ENCODE peak calls at places on chromosomes 1 and 21, in five cellular contexts. U, R, Y, L and E are unnamed samples.

GRCh38 chr1:159798893-159799292 is 3.3 kb upstream of the FCRL6 start:
- DNase-seq in U (peak), R (peak), Y (peak), L (peak), E (no peak)

GRCh38 chr21:41359289-41359688 is 2.5 kb upstream of the MX2 start:
- DNase-seq in U (no peak), L (no peak), Y (peak), R (no peak), E (no peak)

GRCh38 chr1:109971559-109971958 is 13.0 kb upstream of the AHCYL1 start:
- DNase-seq in L (no peak), R (no peak), U (no peak), Y (no peak), E (no peak)

GRCh38 chr1:6582370-6582769 is 2.6 kb downstream of the ZBTB48 start:
- DNase-seq in R (no peak), L (no peak), U (peak), Y (no peak), E (no peak)

GRCh38 chr1:239785576-239785975 is 306.1 kb upstream of the FMN2 start:
- DNase-seq in L (no peak), Y (no peak), U (no peak), R (no peak), E (no peak)

GRCh38 chr1:183653876-183654451 is 848 bp upstream of the APOBEC4 start:
- DNase-seq in L (no peak), U (no peak), R (no peak), Y (no peak), E (no peak)

GRCh38 chr1:92091625-92092024 is 11.5 kb downstream of the BTBD8 start:
- DNase-seq in Y (no peak), U (no peak), L (no peak), R (no peak), E (no peak)

GRCh38 chr1:234750922-234751595 is 141.1 kb upstream of the IRF2BP2 start:
- DNase-seq in Y (no peak), L (no peak), U (peak), R (no peak), E (no peak)

GRCh38 chr1:154784924-154785531 is 85.1 kb downstream of the KCNN3 start:
- DNase-seq in L (no peak), R (no peak), U (peak), Y (no peak), E (no peak)

GRCh38 chr1:5751833-5752714 is 240.2 kb downstream of the NPHP4 start:
- DNase-seq in R (peak), L (no peak), U (no peak), Y (no peak), E (peak)

GRCh38 chr1:25694591-25695007 is 78.0 kb downstream of the MAN1C1 start:
- DNase-seq in R (no peak), Y (peak), L (no peak), U (no peak), E (no peak)
- TF ChIP-seq CTCF in R (no peak), Y (peak), L (no peak), U (no peak), E (no peak)

GRCh38 chr1:205832326-205832751 is 17.6 kb downstream of the PM20D1 start:
- DNase-seq in R (no peak), L (no peak), Y (no peak), U (no peak), E (no peak)

GRCh38 chr1:205826975-205827374 is 14.0 kb upstream of the SLC41A1 start:
- DNase-seq in U (no peak), L (no peak), Y (no peak), R (no peak), E (no peak)

GRCh38 chr1:205824180-205824579 is 11.2 kb upstream of the SLC41A1 start:
- DNase-seq in Y (no peak), L (no peak), R (no peak), U (no peak), E (no peak)

GRCh38 chr1:205826407-205826806 is 13.4 kb upstream of the SLC41A1 start:
- DNase-seq in U (no peak), L (no peak), Y (no peak), R (peak), E (no peak)

DNA sequence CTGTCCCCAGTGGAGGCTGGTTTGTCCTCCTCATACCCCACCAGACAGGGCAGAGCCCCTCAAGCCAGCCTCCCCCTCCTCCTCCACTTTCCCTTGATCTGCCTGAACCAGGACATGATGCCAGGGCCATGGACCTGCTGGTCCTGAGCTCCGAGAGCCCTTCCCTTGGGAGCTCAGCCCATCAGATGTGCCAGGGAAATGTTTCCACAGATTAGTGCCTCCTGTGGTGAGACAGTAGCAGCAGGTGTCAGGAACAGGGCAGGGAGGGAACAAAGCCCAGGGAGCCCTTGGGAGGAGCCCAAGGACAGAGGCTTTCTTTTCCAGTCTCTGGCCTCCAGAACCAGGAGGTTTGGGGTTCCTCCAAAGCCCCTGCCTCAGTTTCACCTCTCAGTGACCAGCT is 14.6 kb upstream of the SLC41A1 start:
- DNase-seq in R (no peak), L (no peak), Y (no peak), U (peak), E (no peak)
- TF ChIP-seq CTCF in R (no peak), L (no peak), Y (no peak), U (no peak), E (no peak)

GRCh38 chr1:119865607-119866006 is 30.7 kb downstream of the ADAM30 start:
- DNase-seq in R (no peak), Y (no peak), L (no peak), U (no peak), E (no peak)
- TF ChIP-seq CTCF in R (no peak), Y (no peak), L (no peak), U (no peak), E (no peak)

GRCh38 chr1:230798491-230798890 is 51.3 kb downstream of the CAPN9 start:
- DNase-seq in R (no peak), U (no peak), L (no peak), Y (no peak), E (no peak)

GRCh38 chr1:230796626-230797025 is 49.4 kb downstream of the CAPN9 start:
- DNase-seq in U (no peak), L (no peak), R (no peak), Y (no peak), E (no peak)

GRCh38 chr1:230798187-230798484 is 50.9 kb downstream of the CAPN9 start:
- DNase-seq in L (no peak), R (no peak), U (no peak), Y (no peak), E (no peak)

GRCh38 chr1:230794871-230795645 is 47.9 kb downstream of the CAPN9 start:
- DNase-seq in Y (no peak), L (no peak), U (no peak), R (no peak), E (no peak)

GRCh38 chr1:230797376-230798186 is 50.4 kb downstream of the CAPN9 start:
- DNase-seq in L (peak), U (peak), R (peak), Y (peak), E (no peak)
- TF ChIP-seq CTCF in L (peak), U (no peak), R (peak), Y (peak), E (peak)

GRCh38 chr1:65267291-65268087 is 41.9 kb upstream of the DNAJC6 start:
- DNase-seq in Y (no peak), L (no peak), R (no peak), U (no peak), E (no peak)

GRCh38 chr1:65264197-65264929 is 45.0 kb upstream of the DNAJC6 start:
- DNase-seq in L (peak), R (peak), U (no peak), Y (peak), E (no peak)

GRCh38 chr1:65263286-65263685 is 46.1 kb upstream of the DNAJC6 start:
- DNase-seq in U (no peak), Y (no peak), L (no peak), R (no peak), E (no peak)

GRCh38 chr1:65266501-65266900 is 42.8 kb upstream of the DNAJC6 start:
- DNase-seq in L (no peak), U (no peak), R (no peak), Y (no peak), E (no peak)

DNA sequence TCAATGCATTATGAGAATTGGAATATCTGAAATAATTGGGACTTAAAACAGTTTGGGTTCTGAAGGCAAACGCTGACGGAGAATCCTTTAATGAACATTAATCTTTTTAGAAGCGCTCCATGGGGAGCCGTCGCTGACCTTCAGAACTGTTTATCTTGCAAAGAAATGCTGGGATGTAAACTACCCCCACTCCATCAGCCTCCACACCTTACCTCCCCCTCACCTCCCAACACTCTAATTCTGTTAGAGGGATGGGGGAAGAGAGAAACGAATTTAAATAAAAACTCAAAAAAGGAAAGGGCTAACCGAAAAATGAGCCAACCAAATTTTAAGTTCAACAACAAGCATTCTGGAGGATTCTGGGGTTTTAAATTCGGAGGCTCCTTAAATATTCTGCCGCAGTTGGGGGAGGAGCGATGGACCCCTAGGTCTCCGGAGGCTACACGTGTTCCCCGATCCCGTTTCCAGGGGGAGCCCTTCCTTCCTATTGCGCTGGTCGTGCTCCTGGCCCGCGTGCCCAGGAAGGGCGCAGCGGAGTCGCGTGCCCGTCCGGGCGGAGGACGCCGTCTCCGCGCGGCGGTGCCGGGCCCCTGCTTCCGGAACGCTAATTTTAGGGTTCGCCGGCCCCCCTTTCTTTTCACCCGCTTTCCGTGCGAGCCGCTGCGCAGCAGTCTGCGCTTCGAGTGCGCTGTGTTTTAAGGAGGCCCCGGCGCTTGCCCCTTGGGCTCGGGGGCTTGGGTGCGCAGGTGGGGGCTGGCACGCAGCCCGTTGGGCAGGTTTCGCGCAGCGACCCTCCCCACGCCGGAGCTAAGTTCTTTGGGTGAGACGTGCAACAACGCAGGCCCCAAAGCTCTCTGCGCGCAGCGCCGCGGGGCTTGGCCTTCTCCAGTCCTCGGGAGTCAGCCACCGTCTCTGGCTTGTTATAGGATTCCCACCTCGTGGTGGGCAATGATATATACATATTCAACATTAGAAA is 43.8 kb upstream of the DNAJC6 start:
- DNase-seq in Y (peak), L (peak), R (peak), U (peak), E (no peak)
- TF ChIP-seq CTCF in Y (peak), L (peak), R (peak), U (no peak), E (peak)

GRCh38 chr1:176466514-176466913 is 3.5 kb downstream of the PAPPA2 start:
- DNase-seq in Y (peak), R (peak), L (no peak), U (no peak), E (no peak)
- TF ChIP-seq CTCF in Y (peak), R (no peak), L (peak), U (no peak), E (no peak)

DNA sequence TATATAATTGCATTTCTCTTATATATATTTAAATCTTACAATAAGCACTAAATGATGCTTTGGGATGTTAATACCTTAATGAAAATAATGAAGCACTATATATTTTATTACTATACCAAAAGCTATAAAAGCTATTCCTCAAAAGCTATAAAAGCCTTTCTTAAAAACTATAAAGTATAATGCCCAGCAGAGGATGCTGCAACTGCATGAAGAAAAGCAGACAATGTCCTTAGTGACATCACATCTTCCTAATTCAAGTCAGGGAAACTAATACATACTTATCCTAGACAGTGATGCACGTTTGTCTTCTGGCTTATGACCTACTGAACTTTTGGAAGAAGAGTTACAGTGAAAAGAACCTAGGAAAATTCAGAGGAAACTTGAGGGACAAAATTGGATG is 13.6 kb upstream of the C1orf185 start:
- DNase-seq in Y (no peak), R (no peak), U (no peak), L (no peak), E (no peak)
- TF ChIP-seq CTCF in Y (no peak), R (peak), U (no peak), L (no peak), E (no peak)

GRCh38 chr1:47678464-47678980 is 240.7 kb downstream of the FOXD2 start:
- DNase-seq in Y (peak), U (peak), R (no peak), L (no peak), E (no peak)
- TF ChIP-seq CTCF in Y (no peak), U (no peak), R (no peak), L (no peak), E (no peak)